ENCODE peak calls at places on chromosomes 3 and 15, in nine cellular contexts. One of them, this sample, is unnamed.

GRCh38 chr15:91866971-91867372 is 13.5 kb downstream of the SLCO3A1 start:
- DNase-seq in T-helper 1 cell: no peak
- DNase-seq in PC-9: no peak
- DNase-seq in NB4: no peak
- DNase-seq in COLO829: no peak
- DNase-seq in brain pericyte: no peak
- DNase-seq in DND-41: peak
- DNase-seq in GM20000: no peak
- DNase-seq in HCEC 1CT: peak
- DNase-seq in this sample: peak

GRCh38 chr3:163391407-163392181 is 1686.7 kb downstream of the SI start:
- DNase-seq in T-helper 1 cell: no peak
- DNase-seq in PC-9: no peak
- DNase-seq in NB4: no peak
- DNase-seq in COLO829: no peak
- DNase-seq in brain pericyte: no peak
- DNase-seq in DND-41: peak
- DNase-seq in GM20000: no peak
- DNase-seq in HCEC 1CT: no peak
- DNase-seq in this sample: no peak

GRCh38 chr15:33194704-33195261 is at the start of gene FMN1:
- DNase-seq in T-helper 1 cell: peak
- DNase-seq in PC-9: peak
- DNase-seq in NB4: peak
- DNase-seq in COLO829: peak
- DNase-seq in brain pericyte: peak
- DNase-seq in DND-41: peak
- DNase-seq in GM20000: peak
- DNase-seq in HCEC 1CT: peak
- DNase-seq in this sample: peak

GRCh38 chr3:151686257-151686656 is 47.5 kb upstream of the AADACL2 start:
- DNase-seq in T-helper 1 cell: no peak
- DNase-seq in PC-9: no peak
- DNase-seq in NB4: peak
- DNase-seq in COLO829: no peak
- DNase-seq in brain pericyte: no peak
- DNase-seq in DND-41: no peak
- DNase-seq in GM20000: no peak
- DNase-seq in HCEC 1CT: no peak
- DNase-seq in this sample: no peak

GRCh38 chr3:49132437-49133225 is at the start of gene LAMB2:
- DNase-seq in T-helper 1 cell: no peak
- DNase-seq in PC-9: peak
- DNase-seq in NB4: no peak
- DNase-seq in COLO829: peak
- DNase-seq in brain pericyte: no peak
- DNase-seq in DND-41: no peak
- DNase-seq in GM20000: no peak
- DNase-seq in HCEC 1CT: peak
- DNase-seq in this sample: peak

GRCh38 chr15:77659350-77660321 is 26.9 kb upstream of the LINGO1 start:
- DNase-seq in T-helper 1 cell: no peak
- DNase-seq in PC-9: no peak
- DNase-seq in NB4: peak
- DNase-seq in COLO829: peak
- DNase-seq in brain pericyte: no peak
- DNase-seq in DND-41: peak
- DNase-seq in GM20000: peak
- DNase-seq in HCEC 1CT: peak
- DNase-seq in this sample: no peak

GRCh38 chr3:80705290-80705689 is 937.5 kb upstream of the ROBO1 start:
- DNase-seq in T-helper 1 cell: no peak
- DNase-seq in PC-9: no peak
- DNase-seq in NB4: no peak
- DNase-seq in COLO829: no peak
- DNase-seq in brain pericyte: no peak
- DNase-seq in DND-41: no peak
- DNase-seq in GM20000: no peak
- DNase-seq in HCEC 1CT: no peak
- DNase-seq in this sample: no peak

GRCh38 chr3:138712086-138712485 is 103.5 kb downstream of the FAIM start:
- DNase-seq in T-helper 1 cell: no peak
- DNase-seq in PC-9: no peak
- DNase-seq in NB4: no peak
- DNase-seq in COLO829: no peak
- DNase-seq in brain pericyte: no peak
- DNase-seq in DND-41: no peak
- DNase-seq in GM20000: no peak
- DNase-seq in HCEC 1CT: no peak
- DNase-seq in this sample: no peak